ENCODE peak calls at places on chromosomes 12 and 14, in six cellular contexts. T, A, N, G, V and B are unnamed samples.

GRCh38 chr12:2118061-2118460 is 65.3 kb downstream of the CACNA1C start:
- DNase-seq in T (peak), A (no peak), N (no peak), G (no peak), V (no peak), B (no peak)

GRCh38 chr14:36271939-36272907 is 48.2 kb downstream of the MBIP start:
- DNase-seq in T (no peak), A (no peak), N (peak), G (no peak), V (no peak), B (no peak)

GRCh38 chr14:100898935-100899840 is 4.3 kb downstream of the RTL1 start:
- DNase-seq in T (no peak), A (peak), N (no peak), G (no peak), V (peak), B (no peak)

GRCh38 chr14:89736866-89737265 is 217.7 kb downstream of the EFCAB11 start:
- DNase-seq in T (no peak), A (no peak), N (no peak), G (no peak), V (no peak), B (no peak)

GRCh38 chr12:113418213-113418879 is 3.8 kb upstream of the SDSL start:
- DNase-seq in T (no peak), A (no peak), N (peak), G (no peak), V (no peak), B (no peak)

GRCh38 chr12:76713130-76713529 is 50.8 kb upstream of the ZDHHC17 start:
- DNase-seq in T (no peak), A (no peak), N (no peak), G (no peak), V (no peak), B (no peak)

GRCh38 chr12:43969882-43970281 is 134.0 kb downstream of the TMEM117 start:
- DNase-seq in T (no peak), A (no peak), N (peak), G (no peak), V (no peak), B (no peak)

GRCh38 chr14:58060077-58060476 is 91.9 kb downstream of the ARMH4 start:
- DNase-seq in T (no peak), A (no peak), N (peak), G (no peak), V (no peak), B (no peak)

GRCh38 chr14:90758959-90759358 is 57.3 kb downstream of the TTC7B start:
- DNase-seq in T (no peak), A (no peak), N (peak), G (no peak), V (peak), B (peak)

GRCh38 chr12:65799331-65799730 is 25.0 kb upstream of the HMGA2 start:
- DNase-seq in T (no peak), A (no peak), N (no peak), G (no peak), V (no peak), B (no peak)

GRCh38 chr14:51269634-51270033 is 29.6 kb downstream of the TMX1 start:
- DNase-seq in T (no peak), A (no peak), N (no peak), G (no peak), V (no peak), B (no peak)

GRCh38 chr14:63362305-63362914 is 43.7 kb upstream of the GPHB5 start:
- DNase-seq in T (no peak), A (no peak), N (no peak), G (no peak), V (no peak), B (no peak)

GRCh38 chr14:64974563-64974962 is 2.4 kb upstream of the RAB15 start:
- DNase-seq in T (no peak), A (no peak), N (no peak), G (no peak), V (no peak), B (no peak)

GRCh38 chr12:122449317-122449716 is 26.8 kb upstream of the CLIP1 start:
- DNase-seq in T (no peak), A (no peak), N (peak), G (no peak), V (no peak), B (no peak)

GRCh38 chr14:88825078-88825458 is 617 bp downstream of the TTC8 start:
- DNase-seq in T (no peak), A (no peak), N (peak), G (no peak), V (no peak), B (no peak)

DNA sequence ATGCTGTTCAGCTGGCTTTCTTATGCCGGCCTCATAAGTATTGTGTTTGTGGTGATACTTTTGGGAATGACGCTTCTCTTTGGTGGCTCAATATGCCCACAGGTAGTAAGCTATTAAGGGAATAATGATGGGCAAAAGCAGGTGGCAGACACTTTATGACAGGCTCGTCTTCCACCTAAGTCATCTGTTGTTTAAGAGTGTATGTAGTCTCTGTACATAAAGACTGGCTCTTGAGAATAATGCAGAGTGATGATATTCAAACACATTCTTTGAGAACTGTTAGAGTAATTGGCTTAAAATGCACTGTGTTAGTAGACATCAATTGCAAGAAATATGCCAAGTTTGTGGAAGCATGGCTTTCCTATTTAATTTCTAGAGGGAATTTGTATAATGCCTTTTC is 694.8 kb upstream of the MIS18BP1 start:
- DNase-seq in T (no peak), A (no peak), N (no peak), G (no peak), V (no peak), B (no peak)
- H3K4me3 ChIP-seq in T (no peak), A (no peak), N (no peak), G (no peak), V (no peak), B (no peak)

GRCh38 chr14:59918824-59919581 is 941 bp upstream of the LRRC9 start:
- DNase-seq in T (no peak), A (peak), N (peak), G (peak), V (no peak), B (no peak)
- H3K4me3 ChIP-seq in T (peak), A (peak), N (peak), G (no peak), V (peak), B (peak)

DNA sequence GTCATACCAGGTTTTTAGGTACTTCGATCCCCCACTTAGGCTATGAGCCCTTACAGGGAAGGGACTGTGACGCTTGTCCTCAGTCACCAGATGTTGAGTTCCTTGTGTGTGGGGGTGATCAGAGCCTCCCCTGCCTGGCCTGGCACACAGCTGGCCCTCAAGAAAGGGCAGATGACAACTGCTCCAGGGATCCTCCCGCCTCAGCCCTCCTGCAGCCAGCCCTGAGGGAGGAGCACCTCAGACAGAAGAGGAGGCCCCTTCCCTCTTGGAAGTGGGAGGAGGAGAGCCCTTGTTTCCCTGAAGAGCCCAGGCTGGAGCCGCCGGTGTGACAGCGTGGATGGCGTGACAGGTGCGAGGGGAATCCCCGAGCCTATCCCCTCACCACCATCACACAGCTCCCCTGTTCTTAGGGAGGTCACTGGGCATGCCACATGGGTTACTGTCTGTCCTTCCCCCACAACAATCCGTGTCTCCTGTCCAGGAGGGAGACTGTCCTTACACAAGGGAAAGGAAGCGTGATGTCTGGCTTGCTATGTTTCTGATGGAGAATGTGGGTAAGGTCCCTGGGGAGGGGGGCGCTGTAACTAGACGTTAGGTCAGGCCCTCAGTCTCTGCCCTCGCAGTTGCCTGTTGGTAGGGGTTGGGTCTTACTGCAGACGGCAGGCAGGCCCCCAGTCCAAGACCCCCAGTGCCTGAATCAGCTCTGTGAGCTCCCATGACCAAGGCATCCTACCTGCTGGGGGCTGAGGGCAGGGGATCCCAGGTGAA is 31.5 kb downstream of the P2RX4 start:
- DNase-seq in T (no peak), A (no peak), N (no peak), G (no peak), V (no peak), B (no peak)
- H3K4me3 ChIP-seq in T (no peak), A (no peak), N (no peak), G (peak), V (peak), B (peak)

GRCh38 chr12:52945389-52946232 is 3.3 kb upstream of the KRT18 start:
- DNase-seq in T (peak), A (no peak), N (peak), G (no peak), V (no peak), B (no peak)
- H3K4me3 ChIP-seq in T (no peak), A (no peak), N (no peak), G (no peak), V (no peak), B (no peak)

GRCh38 chr12:92146865-92147264 is 1.2 kb upstream of the BTG1 start:
- DNase-seq in T (no peak), A (no peak), N (peak), G (peak), V (no peak), B (no peak)

GRCh38 chr12:92145731-92146496 is at the start of gene BTG1:
- DNase-seq in T (peak), A (peak), N (peak), G (peak), V (peak), B (peak)

GRCh38 chr12:92146497-92146828 is 817 bp upstream of the BTG1 start:
- DNase-seq in T (no peak), A (no peak), N (no peak), G (no peak), V (no peak), B (no peak)

GRCh38 chr12:92149563-92149962 is 3.9 kb upstream of the BTG1 start:
- DNase-seq in T (no peak), A (no peak), N (no peak), G (no peak), V (no peak), B (no peak)

GRCh38 chr12:92147491-92147890 is 1.8 kb upstream of the BTG1 start:
- DNase-seq in T (no peak), A (no peak), N (no peak), G (peak), V (no peak), B (no peak)
- H3K4me3 ChIP-seq in T (peak), A (no peak), N (peak), G (peak), V (peak), B (peak)

DNA sequence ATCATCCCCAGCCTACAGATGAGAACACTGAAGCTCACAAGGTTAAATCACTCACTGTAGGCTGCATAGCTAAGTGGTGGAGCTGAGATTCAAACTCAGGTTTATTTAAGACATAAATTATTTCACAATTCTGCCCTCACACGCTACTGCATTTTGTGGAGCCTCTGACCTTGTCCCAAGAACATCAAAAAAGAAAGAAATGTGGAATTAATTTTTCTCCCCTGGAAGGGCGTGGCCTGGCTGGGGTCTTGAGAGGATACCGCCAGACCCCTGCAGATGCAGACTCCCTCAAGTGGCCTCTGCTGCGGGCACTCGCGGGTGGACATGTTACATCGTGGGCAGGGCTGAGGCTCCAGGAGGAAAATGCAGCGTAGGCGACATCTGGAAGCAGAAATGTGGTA is 40.6 kb downstream of the LTBP2 start:
- DNase-seq in T (no peak), A (no peak), N (peak), G (no peak), V (no peak), B (no peak)
- H3K4me3 ChIP-seq in T (no peak), A (no peak), N (peak), G (no peak), V (peak), B (peak)

GRCh38 chr12:104306376-104306775 is 2.8 kb downstream of the EID3 start:
- DNase-seq in T (no peak), A (no peak), N (no peak), G (no peak), V (no peak), B (no peak)
- H3K4me3 ChIP-seq in T (no peak), A (no peak), N (no peak), G (no peak), V (no peak), B (no peak)